ENCODE peak calls at places on chromosome 15, in eight cellular contexts. X is choroid plexus epithelial cell, C is right atrium auricular region, G is heart right ventricle, F is hepatocyte, H is stomach, D is right lobe of liver, N is brain microvascular endothelial cell. I is an unnamed sample.

GRCh38 chr15:90895571-90896117 is 7.5 kb upstream of the MAN2A2 start:
- DNase-seq in N (no peak), X (peak; percentile 34), G (no peak), H (no peak), C (no peak), D (no peak), F (no peak), I (no peak)

GRCh38 chr15:58346361-58346760 is 85.4 kb upstream of the LIPC start:
- DNase-seq in X (peak; percentile 73), G (no peak), C (no peak), N (no peak), F (no peak), H (no peak), D (no peak), I (peak; percentile 55)

GRCh38 chr15:41291065-41291631 is 41.2 kb downstream of the OIP5 start:
- DNase-seq in D (no peak), G (no peak), X (no peak), F (no peak), C (no peak), N (no peak), H (no peak), I (no peak)

GRCh38 chr15:76270876-76271275 is 40.4 kb downstream of the ETFA start:
- DNase-seq in G (no peak), F (no peak), D (no peak), N (no peak), X (no peak), C (no peak), H (no peak), I (no peak)

GRCh38 chr15:90412356-90413194 is 24.5 kb downstream of the IQGAP1 start:
- DNase-seq in N (peak; percentile 69), F (peak; percentile 72), C (peak; percentile 71), H (peak; percentile 59), D (no peak), G (no peak), X (peak; percentile 80), I (peak; percentile 31)

GRCh38 chr15:27222479-27222878 is 251.5 kb downstream of the GABRG3 start:
- DNase-seq in F (peak; percentile 38), X (no peak), G (no peak), N (no peak), H (no peak), C (peak; percentile 21), D (no peak), I (no peak)

GRCh38 chr15:27481768-27482167 is 510.8 kb downstream of the GABRG3 start:
- DNase-seq in C (no peak), H (no peak), F (no peak), X (no peak), G (no peak), D (no peak), N (no peak), I (no peak)

GRCh38 chr15:74500401-74500800 is 39.4 kb upstream of the UBL7 start:
- DNase-seq in G (no peak), F (no peak), H (no peak), D (no peak), N (no peak), C (no peak), X (no peak), I (no peak)

GRCh38 chr15:80934761-80935221 is 54.8 kb downstream of the MESD start:
- DNase-seq in G (no peak), F (peak; percentile 47), X (peak; percentile 83), H (no peak), D (no peak), N (peak; percentile 41), C (no peak), I (no peak)

GRCh38 chr15:78133801-78134200 is 2.6 kb upstream of the CIB2 start:
- DNase-seq in H (no peak), N (no peak), X (no peak), C (no peak), D (no peak), F (peak; percentile 37), G (no peak), I (no peak)

GRCh38 chr15:36807134-36807764 is 227.8 kb downstream of the CDIN1 start:
- DNase-seq in F (no peak), H (no peak), C (no peak), X (no peak), D (no peak), G (no peak), N (no peak), I (no peak)

GRCh38 chr15:37921527-37922385 is 12.7 kb upstream of the TMCO5A start:
- DNase-seq in D (no peak), X (peak; percentile 27), C (no peak), F (peak; percentile 13), H (peak; percentile 72), N (peak; percentile 9), G (no peak), I (no peak)

GRCh38 chr15:47897525-47897924 is 180.2 kb downstream of the SEMA6D start:
- DNase-seq in G (no peak), F (no peak), X (no peak), N (no peak), C (no peak), H (no peak), D (no peak), I (no peak)

GRCh38 chr15:62848631-62849050 is 193.9 kb upstream of the TPM1 start:
- DNase-seq in G (no peak), C (no peak), N (no peak), F (no peak), D (no peak), H (no peak), X (peak; percentile 34), I (no peak)

GRCh38 chr15:99956022-99956775 is 223.0 kb upstream of the LYSMD4 start:
- DNase-seq in D (no peak), G (no peak), C (peak; percentile 26), H (no peak), F (no peak), N (no peak), X (no peak), I (no peak)

GRCh38 chr15:27885226-27885625 is 213.9 kb downstream of the OCA2 start:
- DNase-seq in F (no peak), D (no peak), H (no peak), N (no peak), C (no peak), G (no peak), X (no peak), I (no peak)

GRCh38 chr15:31238369-31238768 is 88.3 kb upstream of the KLF13 start:
- DNase-seq in C (no peak), N (no peak), H (no peak), D (no peak), F (no peak), G (no peak), X (no peak), I (no peak)

GRCh38 chr15:64247535-64247905 is 84.7 kb upstream of the PPIB start:
- DNase-seq in C (no peak), N (no peak), D (no peak), H (no peak), F (no peak), X (no peak), G (no peak), I (no peak)

GRCh38 chr15:78061963-78062427 is 15.5 kb downstream of the TBC1D2B start:
- DNase-seq in C (no peak), N (peak; percentile 60), H (no peak), F (peak; percentile 37), G (no peak), X (peak; percentile 79), D (no peak), I (no peak)

DNA sequence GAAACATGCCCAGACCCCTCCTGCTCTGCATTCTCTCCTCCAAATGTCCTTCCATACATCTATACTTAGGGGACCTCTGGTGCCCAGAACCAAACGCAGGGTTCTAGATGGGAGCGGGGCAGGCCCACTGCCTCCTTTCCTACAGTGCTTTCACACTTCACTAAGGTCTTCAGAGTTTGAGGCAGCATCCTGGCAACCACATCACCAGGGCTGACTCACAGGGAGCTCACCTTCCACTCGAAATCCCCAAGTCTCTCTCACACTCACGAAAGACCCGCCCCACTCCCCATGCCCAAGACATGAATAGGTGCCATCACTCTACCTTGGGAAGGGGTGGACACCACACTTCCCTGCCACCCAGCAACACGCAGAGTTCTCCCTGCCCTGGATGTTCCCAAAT is 18.9 kb downstream of the HOMER2 start:
- DNase-seq in F (no peak), C (no peak), N (no peak), X (no peak), H (no peak), D (no peak), G (no peak), I (no peak)
- TF ChIP-seq CTCF in F (no peak), C (no peak), N (no peak), X (no peak), H (no peak), D (no peak), G (no peak), I (no peak)

GRCh38 chr15:89358435-89358754 is 23.8 kb upstream of the POLG start:
- DNase-seq in H (no peak), D (no peak), X (no peak), G (no peak), N (no peak), C (no peak), F (no peak), I (no peak)
- H3K4me3 ChIP-seq in H (peak overlapping the region; percentile 52), D (peak overlapping the region; percentile 34), X (no peak overlapping the region), G (peak overlapping the region; percentile 52), N (no peak overlapping the region), C (peak overlapping the region; percentile 47), F (no peak overlapping the region), I (peak overlapping the region; percentile 33)

GRCh38 chr15:59550520-59550919 is 61.1 kb upstream of the GCNT3 start:
- DNase-seq in X (no peak), F (no peak), D (no peak), G (no peak), H (no peak), C (no peak), N (no peak), I (no peak)

GRCh38 chr15:59556405-59556804 is 55.2 kb upstream of the GCNT3 start:
- DNase-seq in C (no peak), H (no peak), X (no peak), F (no peak), N (no peak), D (no peak), G (no peak), I (no peak)

GRCh38 chr15:59553879-59554735 is 57.5 kb upstream of the GCNT3 start:
- DNase-seq in H (no peak), N (peak; percentile 74), X (peak; percentile 66), C (no peak), D (no peak), F (peak; percentile 54), G (no peak), I (peak; percentile 67)

GRCh38 chr15:59550961-59551360 is 60.6 kb upstream of the GCNT3 start:
- DNase-seq in C (no peak), D (no peak), G (no peak), F (no peak), N (no peak), X (no peak), H (no peak), I (no peak)

DNA sequence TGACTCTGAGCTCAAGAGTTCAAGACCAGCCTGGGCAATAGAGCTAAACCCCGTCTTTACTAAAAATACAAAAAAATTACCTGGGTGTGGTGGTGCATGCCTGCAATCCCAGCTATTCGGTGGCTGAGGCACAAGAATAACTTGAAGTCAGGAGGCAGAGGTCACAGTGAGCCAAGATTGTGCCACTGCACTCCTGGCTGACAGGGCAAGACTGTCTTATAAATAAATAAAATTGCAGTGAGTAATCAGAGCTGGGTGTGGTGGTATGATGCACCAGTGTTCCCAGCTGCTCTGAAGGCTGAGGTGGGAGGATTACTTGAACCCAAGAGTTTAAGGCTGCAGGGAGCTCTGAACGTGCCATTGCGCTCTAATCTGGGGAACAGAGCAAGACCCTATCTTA is 55.9 kb upstream of the GCNT3 start:
- DNase-seq in X (no peak), D (no peak), G (no peak), F (no peak), C (no peak), N (peak; percentile 4), H (no peak), I (no peak)
- TF ChIP-seq CTCF in X (no peak), D (no peak), G (no peak), F (no peak), C (no peak), N (no peak), H (no peak), I (no peak)

GRCh38 chr15:55740479-55740878 is 2.5 kb downstream of the PRTG start:
- DNase-seq in H (no peak), G (no peak), F (no peak), X (peak; percentile 5), N (no peak), C (no peak), D (no peak), I (no peak)
- H3K4me3 ChIP-seq in H (no peak overlapping the region), G (no peak overlapping the region), F (no peak overlapping the region), X (peak overlapping the region; percentile 74), N (no peak overlapping the region), C (no peak overlapping the region), D (no peak overlapping the region), I (peak overlapping the region; percentile 74)